ENCODE peak calls at places on chromosomes 6 and 20, in eight cellular contexts. L, F, U, J, Z, T, M and P are unnamed samples.
A peak's percentile ranks its signal among the peaks of the same experiment; 100 is the strongest.

GRCh38 chr6:25832307-25832662 is 433 bp upstream of the SLC17A1 start:
- DNase-seq in J (no peak), L (no peak), M (no peak), F (no peak), T (no peak), U (no peak), Z (no peak), P (no peak)

GRCh38 chr20:23515250-23515939 is 24.5 kb downstream of the CST8 start:
- DNase-seq in T (no peak), U (no peak), L (no peak), F (no peak), Z (no peak), M (no peak), J (no peak), P (no peak)

GRCh38 chr20:9180480-9181257 is 111.8 kb downstream of the PLCB4 start:
- DNase-seq in M (no peak), U (no peak), Z (no peak), J (no peak), T (no peak), F (no peak), L (no peak), P (no peak)

GRCh38 chr6:89597988-89598387 is 40.6 kb downstream of the LYRM2 start:
- DNase-seq in U (no peak), Z (no peak), F (no peak), L (no peak), J (no peak), T (peak; percentile 91), M (peak; percentile 56), P (no peak)

GRCh38 chr6:91970700-91971099 is 1383.8 kb upstream of the MAP3K7 start:
- DNase-seq in F (no peak), Z (no peak), U (no peak), M (no peak), T (no peak), J (no peak), L (no peak), P (no peak)

GRCh38 chr6:32933661-32934085 is 7.2 kb downstream of the HLA-DMB start:
- DNase-seq in U (peak; percentile 80), J (peak; percentile 45), F (peak; percentile 67), L (peak; percentile 68), T (peak; percentile 73), M (peak; percentile 86), Z (peak; percentile 60), P (peak; percentile 16)

GRCh38 chr6:34806738-34807453 is 15.0 kb downstream of the BLTP3A start:
- DNase-seq in F (no peak), L (no peak), T (peak; percentile 55), J (no peak), Z (no peak), U (no peak), M (peak; percentile 25), P (no peak)

GRCh38 chr6:7905416-7905815 is 5.2 kb downstream of the TXNDC5 start:
- DNase-seq in F (no peak), U (no peak), T (no peak), Z (no peak), M (peak; percentile 44), L (no peak), J (no peak), P (no peak)

GRCh38 chr20:3000852-3001523 is 42.4 kb upstream of the GNRH2 start:
- DNase-seq in T (peak; percentile 57), J (no peak), M (peak; percentile 75), Z (peak; percentile 58), F (no peak), L (no peak), U (no peak), P (peak; percentile 15)

GRCh38 chr6:130933712-130934200 is 106.5 kb downstream of the SMLR1 start:
- DNase-seq in M (peak; percentile 26), U (no peak), L (no peak), T (no peak), F (no peak), J (no peak), Z (no peak), P (no peak)

GRCh38 chr20:48695255-48695654 is 132.5 kb downstream of the PREX1 start:
- DNase-seq in T (peak; percentile 45), Z (no peak), L (no peak), U (no peak), J (no peak), F (no peak), M (no peak), P (no peak)

GRCh38 chr20:55615818-55616217 is 389.5 kb downstream of the CBLN4 start:
- DNase-seq in U (no peak), M (no peak), J (no peak), F (no peak), L (no peak), Z (no peak), T (no peak), P (no peak)

GRCh38 chr6:147944122-147944521 is 398.5 kb upstream of the SASH1 start:
- DNase-seq in J (no peak), Z (no peak), U (no peak), M (no peak), F (no peak), T (no peak), L (no peak), P (no peak)